ENCODE peak calls at places on chromosomes 16 and 17, in ten cellular contexts. P is AG04450; X is ELF-1; O is cardiac muscle cell; G is stromal cell of bone marrow; H is stimulated activated CD8-positive, alpha-beta memory T cell treated with anti-CD3 and anti-CD28 coated beads, Interleukin-7, amount 100 ng/mL, for 24 hours; Q is colonic mucosa; N is NCI-H1092 treated with DMSO at 0.1 percent for 48 hours; V is GM10248; I is AG08396. K is an unnamed sample.

GRCh38 chr17:35011671-35012216 is 31.4 kb downstream of the LIG3 start:
- DNase-seq in P (no peak), X (peak), O (no peak), G (no peak), H (no peak), Q (no peak), N (no peak), V (no peak), I (no peak), K (no peak)

GRCh38 chr17:38451030-38451839 is 23.0 kb downstream of the ARHGAP23 start:
- DNase-seq in P (no peak), X (peak), O (peak), G (no peak), H (no peak), Q (no peak), N (no peak), V (no peak), I (peak), K (no peak)

GRCh38 chr17:21113706-21114105 is 13.1 kb upstream of the DHRS7B start:
- DNase-seq in P (no peak), X (no peak), O (no peak), G (no peak), H (no peak), Q (no peak), N (no peak), V (no peak), I (no peak), K (no peak)

GRCh38 chr16:30758988-30759461 is 2.8 kb downstream of the CFAP119 start:
- DNase-seq in P (no peak), X (no peak), O (no peak), G (no peak), H (no peak), Q (no peak), N (no peak), V (no peak), I (no peak), K (no peak)

GRCh38 chr16:69888005-69888560 is 63.1 kb upstream of the CLEC18A start:
- DNase-seq in P (no peak), X (peak), O (no peak), G (no peak), H (no peak), Q (no peak), N (no peak), V (peak), I (no peak), K (no peak)

GRCh38 chr17:29069526-29070041 is 26.6 kb downstream of the PIPOX start:
- DNase-seq in P (no peak), X (peak), O (peak), G (no peak), H (no peak), Q (no peak), N (no peak), V (no peak), I (no peak), K (no peak)

GRCh38 chr16:51880776-51881175 is 666.2 kb downstream of the TOX3 start:
- DNase-seq in P (peak), X (no peak), O (peak), G (peak), H (no peak), Q (no peak), N (no peak), V (no peak), I (peak), K (no peak)

GRCh38 chr16:55661842-55662479 is 6.2 kb downstream of the SLC6A2 start:
- DNase-seq in P (no peak), X (no peak), O (no peak), G (peak), H (no peak), Q (no peak), N (no peak), V (no peak), I (no peak), K (no peak)